ENCODE peak calls at places on chromosomes 13 and 19, in four cellular contexts. L, N, M and C are unnamed samples.
A peak's percentile ranks its signal among the peaks of the same experiment; 100 is the strongest.

GRCh38 chr19:46492841-46493235 is 2.8 kb downstream of the PNMA8B start:
- DNase-seq in L (no peak), N (no peak), M (no peak), C (no peak)

GRCh38 chr13:107244241-107244640 is 676.3 kb upstream of the ARGLU1 start:
- DNase-seq in L (no peak), N (no peak), M (no peak), C (no peak)

GRCh38 chr13:101626925-101627555 is 174.6 kb downstream of the ITGBL1 start:
- DNase-seq in L (peak; percentile 39), N (no peak), M (no peak), C (peak; percentile 55)

GRCh38 chr13:44271031-44271433 is 102.6 kb upstream of the SERP2 start:
- DNase-seq in L (no peak), N (no peak), M (peak; percentile 22), C (no peak)

GRCh38 chr19:47481460-47482052 is 2.5 kb downstream of the KPTN start:
- DNase-seq in L (no peak), N (no peak), M (no peak), C (no peak)

GRCh38 chr19:17946965-17947784 is 14.4 kb downstream of the CCDC124 start:
- DNase-seq in L (no peak), N (no peak), M (no peak), C (no peak)

GRCh38 chr19:15631817-15632216 is 8.9 kb upstream of the CYP4F3 start:
- DNase-seq in L (no peak), N (peak; percentile 62), M (no peak), C (no peak)

GRCh38 chr13:27792393-27793218 is at the start of gene GSX1:
- DNase-seq in L (peak; percentile 46), N (peak; percentile 75), M (peak; percentile 13), C (no peak)

GRCh38 chr13:46896346-46897138 is at the start of gene HTR2A:
- DNase-seq in L (peak; percentile 45), N (no peak), M (no peak), C (peak; percentile 47)

GRCh38 chr13:98405107-98405571 is 171.8 kb downstream of the STK24 start:
- DNase-seq in L (no peak), N (peak; percentile 47), M (no peak), C (no peak)

GRCh38 chr19:51135004-51135403 is 7.1 kb upstream of the SIGLEC7 start:
- DNase-seq in L (no peak), N (no peak), M (no peak), C (no peak)

GRCh38 chr19:18932216-18932841 is 8.7 kb downstream of the HOMER3 start:
- DNase-seq in L (peak; percentile 31), N (peak; percentile 97), M (no peak), C (peak; percentile 87)

GRCh38 chr19:38070573-38070972 is 153.4 kb downstream of the DPF1 start:
- DNase-seq in L (peak; percentile 40), N (no peak), M (peak; percentile 73), C (no peak)

GRCh38 chr19:11541238-11541637 is 2.6 kb downstream of the CNN1 start:
- DNase-seq in L (no peak), N (no peak), M (no peak), C (no peak)

GRCh38 chr19:33473644-33474305 is 47.8 kb downstream of the PEPD start:
- DNase-seq in L (peak; percentile 13), N (no peak), M (peak; percentile 70), C (no peak)

GRCh38 chr13:100235311-100235901 is 146.5 kb downstream of the PCCA start:
- DNase-seq in L (peak; percentile 59), N (peak; percentile 40), M (peak; percentile 66), C (no peak)

GRCh38 chr13:94968040-94968756 is 255.9 kb upstream of the SOX21 start:
- DNase-seq in L (no peak), N (peak; percentile 55), M (no peak), C (no peak)

GRCh38 chr19:14718522-14719113 is 28.8 kb downstream of the ZNF333 start:
- DNase-seq in L (peak; percentile 9), N (no peak), M (peak; percentile 0), C (no peak)

GRCh38 chr19:7703332-7703731 is 1.4 kb upstream of the FCER2 start:
- DNase-seq in L (no peak), N (no peak), M (no peak), C (no peak)

GRCh38 chr19:39951686-39952085 is 17.3 kb upstream of the FCGBP start:
- DNase-seq in L (peak; percentile 59), N (no peak), M (peak; percentile 28), C (no peak)

GRCh38 chr19:2729943-2730818 is 9.0 kb upstream of the DIRAS1 start:
- DNase-seq in L (no peak), N (no peak), M (no peak), C (no peak)

GRCh38 chr19:10510301-10510802 is 6.9 kb downstream of the S1PR5 start:
- DNase-seq in L (no peak), N (peak; percentile 33), M (no peak), C (peak; percentile 68)

GRCh38 chr19:2461751-2462634 is 5.2 kb upstream of the LMNB2 start:
- DNase-seq in L (peak; percentile 92), N (peak; percentile 60), M (peak; percentile 50), C (peak; percentile 57)

GRCh38 chr13:94352057-94352456 is 127.4 kb downstream of the DCT start:
- DNase-seq in L (no peak), N (no peak), M (no peak), C (no peak)

GRCh38 chr19:39347332-39348227 is 5.4 kb downstream of the SAMD4B start:
- DNase-seq in L (peak; percentile 44), N (no peak), M (peak; percentile 25), C (no peak)

GRCh38 chr13:49319555-49320350 is 72.0 kb downstream of the CDADC1 start:
- DNase-seq in L (peak; percentile 31), N (no peak), M (peak; percentile 28), C (no peak)

GRCh38 chr13:62119739-62120700 is 704.4 kb upstream of the PCDH20 start:
- DNase-seq in L (no peak), N (peak; percentile 78), M (no peak), C (no peak)

GRCh38 chr19:49896863-49897621 is at the start of gene IL4I1:
- DNase-seq in L (peak; percentile 46), N (no peak), M (no peak), C (peak; percentile 78)

GRCh38 chr13:110875243-110875642 is 39.6 kb downstream of the ANKRD10 start:
- DNase-seq in L (no peak), N (no peak), M (no peak), C (no peak)

GRCh38 chr13:114038211-114038613 is 64.3 kb upstream of the C13orf46 start:
- DNase-seq in L (no peak), N (no peak), M (no peak), C (no peak)

GRCh38 chr13:41694902-41695301 is 237.6 kb downstream of the RGCC start:
- DNase-seq in L (peak; percentile 90), N (peak; percentile 22), M (peak; percentile 92), C (no peak)

GRCh38 chr19:8323781-8324185 is 2.5 kb downstream of the RPS28 start:
- DNase-seq in L (no peak), N (no peak), M (no peak), C (no peak)